ENCODE peak calls at places on chromosomes 6 and 20, in nine cellular contexts. F, X, U, A, D, B, T, K and Y are unnamed samples.

GRCh38 chr20:44622501-44623270 is 28.8 kb downstream of the ADA start:
- DNase-seq in F (no peak), X (no peak), U (no peak), A (no peak), D (no peak), B (no peak), T (no peak), K (peak; percentile 11), Y (no peak)

GRCh38 chr20:44736170-44737021 is 9.3 kb upstream of the KCNK15 start:
- DNase-seq in F (peak; percentile 90), X (no peak), U (no peak), A (no peak), D (peak; percentile 67), B (no peak), T (peak; percentile 78), K (no peak), Y (peak; percentile 87)

GRCh38 chr6:46220351-46221220 is 49.8 kb upstream of the ENPP5 start:
- DNase-seq in F (peak; percentile 6), X (no peak), U (no peak), A (peak; percentile 43), D (no peak), B (no peak), T (no peak), K (no peak), Y (no peak)

GRCh38 chr6:110255356-110255755 is 75.1 kb downstream of the CDC40 start:
- DNase-seq in F (peak; percentile 47), X (no peak), U (no peak), A (peak; percentile 4), D (no peak), B (no peak), T (peak; percentile 38), K (no peak), Y (peak; percentile 25)

GRCh38 chr6:167670938-167671338 is 155.8 kb upstream of the AFDN start:
- DNase-seq in F (no peak), X (no peak), U (no peak), A (no peak), D (no peak), B (no peak), T (no peak), K (no peak), Y (no peak)

GRCh38 chr6:166494757-166495486 is 91.6 kb downstream of the RAMACL start:
- DNase-seq in F (no peak), X (no peak), U (no peak), A (no peak), D (no peak), B (no peak), T (no peak), K (peak; percentile 9), Y (no peak)

GRCh38 chr6:129659167-129659566 is 50.8 kb downstream of the ARHGAP18 start:
- DNase-seq in F (no peak), X (no peak), U (no peak), A (no peak), D (no peak), B (no peak), T (no peak), K (no peak), Y (no peak)

GRCh38 chr6:147903931-147904330 is 395.4 kb downstream of the SAMD5 start:
- DNase-seq in F (no peak), X (no peak), U (no peak), A (no peak), D (no peak), B (no peak), T (no peak), K (no peak), Y (no peak)

GRCh38 chr6:36245572-36246031 is 24.3 kb upstream of the PNPLA1 start:
- DNase-seq in F (no peak), X (no peak), U (peak; percentile 62), A (peak; percentile 25), D (peak; percentile 76), B (no peak), T (no peak), K (no peak), Y (no peak)

GRCh38 chr6:106084973-106085686 is 1.0 kb upstream of the PRDM1 start:
- DNase-seq in F (no peak), X (no peak), U (no peak), A (no peak), D (no peak), B (no peak), T (peak; percentile 43), K (no peak), Y (peak; percentile 74)

GRCh38 chr6:155022726-155023125 is 27.6 kb downstream of the TIAM2 start:
- DNase-seq in F (no peak), X (no peak), U (no peak), A (no peak), D (no peak), B (no peak), T (no peak), K (no peak), Y (no peak)

GRCh38 chr6:48733581-48733980 is 622.6 kb upstream of the PTCHD4 start:
- DNase-seq in F (no peak), X (no peak), U (no peak), A (no peak), D (no peak), B (no peak), T (no peak), K (no peak), Y (no peak)

DNA sequence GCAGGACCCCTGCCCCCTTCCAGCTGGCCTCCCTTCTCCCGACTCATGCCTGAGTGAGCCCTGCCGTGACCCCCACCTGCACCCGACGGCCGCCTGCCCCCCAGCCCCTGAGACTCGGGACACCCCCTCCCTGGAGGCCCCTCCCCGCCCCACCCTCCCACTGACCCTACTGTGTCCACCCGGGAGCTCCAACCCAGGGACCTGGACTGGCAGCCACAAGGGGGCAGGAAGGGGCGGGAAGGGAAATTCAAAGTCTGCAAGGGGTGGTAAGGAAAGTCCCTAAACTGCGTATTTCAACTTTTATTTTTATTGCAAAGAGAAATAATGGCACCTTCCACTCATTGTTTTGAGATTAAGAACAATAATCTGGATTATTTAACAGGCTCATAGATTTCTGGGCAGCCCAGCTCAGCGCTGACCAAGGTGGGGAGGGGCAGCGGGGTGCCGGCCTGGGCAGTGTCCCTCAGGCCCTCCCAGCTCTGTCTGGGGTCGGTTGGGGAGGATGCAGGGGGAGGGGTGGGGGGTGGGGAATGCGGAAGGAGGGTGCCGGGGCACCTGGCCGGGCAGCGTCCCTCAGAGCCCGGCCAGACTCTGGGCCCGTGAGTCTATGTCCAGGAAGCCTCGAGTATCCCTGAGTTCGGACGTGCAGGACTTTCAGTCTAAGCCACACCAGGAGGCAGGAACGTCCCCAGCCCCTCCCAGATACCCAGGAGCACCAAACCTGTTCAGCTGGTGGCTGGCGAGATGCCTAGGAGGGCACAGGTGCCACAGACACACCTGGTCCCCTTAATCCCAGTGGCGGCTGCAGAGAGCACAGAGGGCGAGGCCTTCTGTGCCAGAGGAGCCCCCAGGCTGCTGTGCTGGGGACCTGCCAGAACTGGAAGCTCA is 1.3 kb upstream of the PTK6 start:
- DNase-seq in F (no peak), X (no peak), U (no peak), A (no peak), D (peak; percentile 95), B (no peak), T (no peak), K (no peak), Y (peak; percentile 26)
- TF ChIP-seq CTCF in F (no peak), X (no peak), U (no peak), A (no peak), D (no peak), B (no peak), T (no peak), K (peak; percentile 42), Y (no peak)

DNA sequence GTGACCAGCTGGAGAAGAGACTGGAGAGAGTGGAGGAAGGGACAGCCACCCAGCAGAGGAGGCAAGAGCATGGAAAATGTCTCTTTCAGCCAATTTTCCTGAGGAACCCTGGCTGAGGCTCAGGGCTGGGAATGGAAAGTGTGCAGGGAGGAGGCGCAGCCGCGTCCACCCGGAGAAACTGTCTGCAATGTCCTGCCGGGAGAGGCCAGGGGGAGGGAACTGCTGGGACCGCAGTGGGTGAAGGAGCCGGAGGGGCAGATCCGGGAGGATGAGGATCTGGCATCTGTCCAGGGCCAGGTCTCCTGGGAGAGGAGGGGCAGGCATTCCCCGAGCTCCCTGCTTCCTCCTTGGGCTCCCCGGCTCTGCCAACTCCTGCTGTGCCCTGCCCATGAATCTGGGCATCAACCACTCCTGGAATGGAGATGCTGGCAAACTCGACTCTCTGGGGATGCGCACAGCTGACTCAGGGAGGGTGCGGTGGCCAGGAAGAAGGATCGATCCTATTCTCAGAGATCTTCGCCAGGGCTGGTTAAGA is 17.4 kb upstream of the HM13 start:
- DNase-seq in F (peak; percentile 77), X (peak; percentile 38), U (peak; percentile 67), A (no peak), D (no peak), B (peak; percentile 45), T (no peak), K (peak; percentile 82), Y (peak; percentile 68)
- H3K4me3 ChIP-seq in F (no peak overlapping the region), X (no peak overlapping the region), U (no peak overlapping the region), A (no peak overlapping the region), D (no peak overlapping the region), B (peak overlapping the region; percentile 56), T (no peak overlapping the region), K (peak overlapping the region; percentile 14), Y (peak overlapping the region; percentile 36)

GRCh38 chr6:160667854-160668481 is 3.9 kb upstream of the LPA start:
- DNase-seq in F (no peak), X (no peak), U (no peak), A (peak; percentile 12), D (no peak), B (no peak), T (no peak), K (no peak), Y (no peak)
- TF ChIP-seq CTCF in F (no peak), X (no peak), U (no peak), A (peak; percentile 75), D (peak; percentile 18), B (no peak), T (no peak), K (peak; percentile 49), Y (no peak)

GRCh38 chr6:150418825-150419594 is 50.2 kb downstream of the IYD start:
- DNase-seq in F (peak; percentile 73), X (peak; percentile 36), U (no peak), A (peak; percentile 30), D (peak; percentile 75), B (no peak), T (peak; percentile 75), K (peak; percentile 71), Y (peak; percentile 56)
- H3K4me3 ChIP-seq in F (peak overlapping the region; percentile 33), X (peak overlapping the region; percentile 32), U (peak overlapping the region; percentile 19), A (peak overlapping the region; percentile 30), D (peak overlapping the region; percentile 4), B (peak overlapping the region; percentile 75), T (peak overlapping the region; percentile 28), K (peak overlapping the region; percentile 62), Y (peak overlapping the region; percentile 49)

DNA sequence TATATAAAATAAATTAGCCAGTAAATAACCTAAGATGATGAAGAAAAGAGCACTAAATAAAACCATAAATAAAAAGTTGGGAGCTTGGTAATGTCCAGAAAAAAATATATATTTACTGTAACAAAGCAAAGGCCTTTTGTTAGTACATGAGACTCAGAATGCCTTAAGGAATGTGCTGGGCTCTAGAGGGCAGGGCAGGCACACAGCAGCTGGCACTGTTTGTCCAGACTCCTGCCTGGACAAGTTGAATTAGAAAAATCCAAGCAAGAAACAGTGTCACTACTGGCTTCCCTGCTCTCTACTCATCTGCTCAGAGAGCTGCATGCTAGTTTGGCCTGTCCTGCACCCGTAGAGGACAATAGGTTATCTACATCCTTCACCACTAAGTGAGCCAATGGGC is 8.8 kb downstream of the DEFB129 start:
- DNase-seq in F (peak; percentile 49), X (no peak), U (no peak), A (no peak), D (no peak), B (no peak), T (peak; percentile 5), K (no peak), Y (peak; percentile 30)
- TF ChIP-seq CTCF in F (peak; percentile 13), X (no peak), U (no peak), A (no peak), D (no peak), B (no peak), T (peak; percentile 19), K (peak; percentile 48), Y (peak; percentile 26)